ENCODE peak calls at places on chromosomes 11 and 22, in ten cellular contexts. E is body of pancreas; N is uterus; W is ovary; J is adrenal gland; Z is transverse colon; O is iPS DF 6.9; D is CD4-positive, alpha-beta memory T cell; X is lower lobe of right lung; A is CD8-positive, alpha-beta T cell. L is an unnamed sample. For H3K4me1 and H3K27me3, the result is how much of the 10 kb centered on the place peaks cover.

GRCh38 chr22:45640291-45640940 is 31.2 kb upstream of the ATXN10 start:
- DNase-seq in E (no peak), N (no peak), W (no peak), J (no peak), Z (no peak), O (no peak), D (no peak), X (no peak), A (no peak), L (no peak)

GRCh38 chr11:75078233-75078632 is 18.4 kb downstream of the OR2AT4 start:
- DNase-seq in E (no peak), N (no peak), W (no peak), J (no peak), Z (no peak), O (no peak), D (no peak), X (no peak), A (no peak), L (peak)

GRCh38 chr11:123253909-123254308 is 58.9 kb upstream of the CLMP start:
- DNase-seq in E (no peak), N (no peak), W (no peak), J (no peak), Z (no peak), O (no peak), D (no peak), X (no peak), A (no peak), L (no peak)

GRCh38 chr11:67310246-67311050 is 7.1 kb downstream of the SSH3 start:
- DNase-seq in E (no peak), N (no peak), W (no peak), J (no peak), Z (no peak), O (no peak), D (no peak), X (no peak), A (no peak), L (no peak)

GRCh38 chr22:45648320-45649070 is 23.1 kb upstream of the ATXN10 start:
- DNase-seq in E (no peak), N (no peak), W (no peak), J (no peak), Z (no peak), O (no peak), D (no peak), X (no peak), A (no peak), L (peak)

GRCh38 chr11:3132831-3133455 is 32.2 kb downstream of the OSBPL5 start:
- DNase-seq in E (no peak), N (peak), W (no peak), J (no peak), Z (peak), O (no peak), D (no peak), X (no peak), A (no peak), L (no peak)

GRCh38 chr11:133745791-133746190 is 99.5 kb downstream of the SPATA19 start:
- DNase-seq in E (no peak), N (no peak), W (no peak), J (no peak), Z (no peak), O (no peak), D (no peak), X (no peak), A (no peak), L (no peak)

GRCh38 chr11:16605440-16605970 is 132.9 kb upstream of the C11orf58 start:
- DNase-seq in E (peak), N (no peak), W (no peak), J (peak), Z (peak), O (no peak), D (no peak), X (no peak), A (no peak), L (peak)

GRCh38 chr11:61766353-61766841 is 14.0 kb downstream of the MYRF start:
- DNase-seq in E (peak), N (no peak), W (no peak), J (no peak), Z (no peak), O (no peak), D (no peak), X (peak), A (no peak), L (no peak)

GRCh38 chr11:27075192-27075591 is 34.6 kb downstream of the BBOX1 start:
- DNase-seq in E (no peak), N (no peak), W (no peak), J (no peak), Z (no peak), O (no peak), D (no peak), X (no peak), A (no peak), L (no peak)

GRCh38 chr22:36818010-36818642 is 1.3 kb upstream of the PVALB start:
- DNase-seq in E (no peak), N (no peak), W (no peak), J (no peak), Z (no peak), O (no peak), D (no peak), X (no peak), A (no peak), L (peak)

GRCh38 chr11:19725379-19726079 is 12.9 kb downstream of the NAV2 start:
- DNase-seq in E (peak), N (no peak), W (no peak), J (no peak), Z (no peak), O (no peak), D (no peak), X (peak), A (no peak), L (no peak)

GRCh38 chr22:44883011-44883421 is 126.8 kb downstream of the PHF21B start:
- DNase-seq in E (no peak), N (no peak), W (no peak), J (no peak), Z (no peak), O (no peak), D (no peak), X (no peak), A (no peak), L (no peak)

GRCh38 chr11:47552581-47553416 is at the start of gene CELF1:
- DNase-seq in E (peak), N (peak), W (peak), J (peak), Z (peak), O (peak), D (peak), X (peak), A (peak), L (peak)

GRCh38 chr22:40421941-40422340 is 51.5 kb downstream of the SGSM3 start:
- DNase-seq in E (no peak), N (no peak), W (no peak), J (no peak), Z (no peak), O (no peak), D (no peak), X (no peak), A (no peak), L (no peak)

GRCh38 chr11:44595006-44595405 is 29.5 kb downstream of the CD82 start:
- DNase-seq in E (no peak), N (no peak), W (no peak), J (no peak), Z (no peak), O (no peak), D (no peak), X (no peak), A (no peak), L (no peak)

GRCh38 chr11:44596541-44597276 is 31.2 kb downstream of the CD82 start:
- DNase-seq in E (no peak), N (no peak), W (peak), J (no peak), Z (no peak), O (no peak), D (peak), X (no peak), A (peak), L (peak)

GRCh38 chr11:44593194-44593593 is 27.7 kb downstream of the CD82 start:
- DNase-seq in E (no peak), N (no peak), W (no peak), J (no peak), Z (no peak), O (no peak), D (no peak), X (no peak), A (no peak), L (peak)

GRCh38 chr11:44597358-44598009 is 32.0 kb downstream of the CD82 start:
- DNase-seq in E (no peak), N (no peak), W (no peak), J (no peak), Z (no peak), O (no peak), D (no peak), X (no peak), A (no peak), L (peak)

GRCh38 chr11:44595964-44596381 is 30.5 kb downstream of the CD82 start:
- DNase-seq in E (peak), N (peak), W (peak), J (no peak), Z (no peak), O (no peak), D (no peak), X (no peak), A (no peak), L (peak)
- H3K4me1 ChIP-seq in E (under half), N (under half), W (under half), J (under half), Z (under half), O (under half), D (half or more), X (half or more), A (under half), L (half or more)

DNA sequence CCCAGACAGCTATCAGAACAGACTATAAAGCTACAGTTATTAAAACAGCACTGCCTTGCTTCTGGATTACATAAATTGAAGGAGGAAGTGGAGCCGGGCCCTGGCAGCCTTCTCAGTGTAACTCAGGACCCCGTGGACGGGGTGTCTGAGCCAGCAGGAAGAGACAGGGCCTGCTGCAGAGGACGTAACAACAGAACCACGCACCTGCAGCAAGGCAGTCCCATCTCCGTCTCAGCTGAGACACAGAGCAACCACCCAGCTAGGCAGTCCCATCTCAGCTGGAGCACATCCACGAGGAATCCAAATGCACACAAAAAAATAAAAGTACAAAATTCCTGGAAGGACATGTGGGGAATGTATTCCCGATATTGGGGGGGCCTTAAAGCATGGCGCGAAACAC is 17.1 kb upstream of the KRTAP5-6 start:
- DNase-seq in E (no peak), N (no peak), W (no peak), J (no peak), Z (no peak), O (no peak), D (no peak), X (peak), A (no peak), L (no peak)
- H3K27me3 ChIP-seq in E (under half), N (under half), W (under half), J (under half), Z (half or more), O (under half), D (under half), X (under half), A (under half), L (under half)

DNA sequence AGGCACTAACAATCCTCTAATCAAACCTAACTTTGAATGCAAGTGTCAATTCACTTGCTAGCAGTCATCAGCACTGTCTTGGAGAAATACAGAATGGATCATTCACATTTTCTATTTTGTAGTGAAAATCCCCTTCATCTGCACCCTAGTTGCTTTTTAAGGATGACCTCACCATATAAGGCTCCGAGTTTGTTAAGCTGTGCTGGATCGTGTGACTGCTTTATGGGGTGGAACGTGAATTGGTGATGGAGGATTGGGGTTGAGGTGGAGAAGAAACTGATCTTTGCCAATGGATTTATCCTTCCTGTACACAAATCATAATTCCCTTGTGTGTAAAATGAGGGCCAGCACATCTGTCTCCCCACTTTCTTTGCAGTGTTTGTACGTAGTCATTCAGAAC is 85.6 kb upstream of the TBCEL start:
- DNase-seq in E (no peak), N (no peak), W (no peak), J (no peak), Z (no peak), O (no peak), D (no peak), X (no peak), A (no peak), L (no peak)
- H3K27ac ChIP-seq in E (no peak), N (no peak), W (no peak), J (no peak), Z (no peak), O (no peak), D (no peak), X (no peak), A (no peak), L (no peak)

DNA sequence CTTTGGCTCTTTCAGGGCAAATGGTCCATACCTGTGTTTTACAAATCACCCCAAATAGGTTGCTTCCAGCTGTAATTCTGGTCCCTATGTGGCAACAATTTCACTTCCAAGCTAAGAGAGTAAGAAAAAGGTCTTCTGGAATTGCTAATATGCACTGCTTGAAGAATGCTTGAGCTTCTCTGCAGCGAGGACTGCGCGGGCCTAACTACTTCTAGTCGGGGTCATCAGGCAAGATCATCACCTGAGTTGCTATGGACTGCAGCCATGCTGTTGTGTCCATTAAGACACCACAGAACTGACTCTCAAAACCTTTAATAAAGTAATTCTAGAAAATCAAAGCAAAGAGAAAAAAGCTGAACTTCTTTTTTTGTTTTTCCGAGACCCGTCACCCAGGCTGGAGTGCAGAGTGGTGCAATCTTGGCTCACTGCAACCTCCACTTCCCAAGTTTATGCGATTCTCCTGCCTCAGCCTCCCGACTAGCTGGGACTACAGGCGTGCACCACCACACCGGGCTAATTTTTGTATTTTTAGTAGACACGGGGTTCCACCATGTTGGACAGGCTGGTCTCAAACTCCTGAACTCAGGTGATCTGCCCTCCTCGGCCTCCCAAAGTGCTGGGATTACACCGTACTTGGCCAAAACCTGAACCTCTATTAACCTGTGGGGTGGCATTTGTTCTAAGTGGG is 2.2 kb downstream of the JOSD1 start:
- DNase-seq in E (no peak), N (no peak), W (no peak), J (no peak), Z (no peak), O (no peak), D (no peak), X (no peak), A (no peak), L (no peak)
- H3K4me1 ChIP-seq in E (half or more), N (under half), W (under half), J (under half), Z (under half), O (under half), D (half or more), X (half or more), A (under half), L (under half)

DNA sequence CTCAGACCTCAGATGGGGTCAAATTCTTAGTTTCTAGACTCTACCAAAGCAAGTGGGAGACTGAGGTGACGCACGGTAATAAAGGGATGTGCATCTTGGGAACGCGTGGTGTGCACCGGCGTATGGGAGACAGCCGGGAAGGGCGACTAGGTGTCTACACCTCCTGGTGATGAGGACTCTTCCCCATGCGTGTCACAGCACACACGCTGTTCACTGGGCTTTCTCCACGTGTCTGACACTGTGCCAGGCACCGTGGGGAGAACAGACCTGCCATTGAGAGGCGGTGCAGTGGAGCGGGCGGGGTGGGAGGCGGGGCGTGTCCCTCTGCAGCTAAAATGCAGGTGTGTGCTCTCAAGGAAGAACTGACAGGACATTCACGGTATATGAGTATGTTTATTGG is 5.3 kb downstream of the FXYD6 start:
- DNase-seq in E (no peak), N (no peak), W (no peak), J (no peak), Z (no peak), O (no peak), D (no peak), X (no peak), A (no peak), L (no peak)
- H3K27me3 ChIP-seq in E (under half), N (under half), W (under half), J (under half), Z (under half), O (under half), D (under half), X (under half), A (under half), L (under half)

DNA sequence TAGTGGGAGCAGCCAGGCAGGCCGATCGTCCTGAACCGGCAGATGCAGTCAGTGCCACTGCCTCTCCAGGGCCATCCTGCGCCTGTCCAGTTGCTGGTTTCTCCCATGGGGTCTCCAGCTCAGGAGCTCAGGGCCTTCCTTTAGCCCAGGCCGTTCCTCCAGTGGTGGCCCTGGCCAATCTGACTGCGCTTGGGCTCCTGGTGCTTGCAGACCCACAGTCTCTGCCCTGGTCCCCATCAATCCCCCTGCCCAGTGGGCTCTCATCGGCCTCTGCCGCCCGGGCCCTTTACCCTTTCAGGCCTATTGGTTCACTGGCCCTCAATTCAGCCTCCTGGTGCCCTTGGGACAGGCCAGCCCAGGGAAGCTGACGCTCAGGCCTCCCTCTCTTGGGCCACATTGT is 29.2 kb upstream of the TSKU start:
- DNase-seq in E (no peak), N (no peak), W (no peak), J (no peak), Z (no peak), O (no peak), D (no peak), X (no peak), A (no peak), L (no peak)
- H3K27ac ChIP-seq in E (no peak), N (no peak), W (peak), J (no peak), Z (no peak), O (no peak), D (no peak), X (no peak), A (no peak), L (no peak)

L was measured in SJCRH30.